ENCODE peak calls at places on chromosome 16, in five cellular contexts. U is H9, H is lower lobe of right lung, K is Karpas-422, X is spleen. I is an unnamed sample. For H3K9me3 and H3K27me3, the result is how much of the 10 kb centered on the place peaks cover.

GRCh38 chr16:89972244-89973234 is 24.0 kb downstream of the DEF8 start:
- DNase-seq in U (peak), H (peak), K (peak), X (peak), I (peak)

GRCh38 chr16:82302007-82302733 is 132.1 kb upstream of the MPHOSPH6 start:
- DNase-seq in U (peak), H (no peak), K (no peak), X (no peak), I (no peak)

GRCh38 chr16:67530013-67530939 is 1.6 kb downstream of the RIPOR1 start:
- DNase-seq in U (no peak), H (peak), K (no peak), X (peak), I (peak)

GRCh38 chr16:49489686-49490320 is 116.2 kb downstream of the C16orf78 start:
- DNase-seq in U (no peak), H (peak), K (no peak), X (peak), I (no peak)

GRCh38 chr16:58508671-58509251 is 6.6 kb upstream of the SETD6 start:
- DNase-seq in U (no peak), H (peak), K (no peak), X (no peak), I (no peak)

GRCh38 chr16:51290410-51290809 is 139.3 kb upstream of the SALL1 start:
- DNase-seq in U (no peak), H (no peak), K (no peak), X (no peak), I (no peak)

GRCh38 chr16:51577621-51578303 is 426.7 kb upstream of the SALL1 start:
- DNase-seq in U (peak), H (no peak), K (no peak), X (no peak), I (no peak)

GRCh38 chr16:24729967-24730815 is 740 bp downstream of the TNRC6A start:
- DNase-seq in U (no peak), H (peak), K (peak), X (no peak), I (no peak)

GRCh38 chr16:88561485-88562369 is 8.5 kb upstream of the ZC3H18 start:
- DNase-seq in U (peak), H (peak), K (peak), X (no peak), I (peak)

GRCh38 chr16:1818204-1818872 is 8.3 kb downstream of the HAGH start:
- DNase-seq in U (no peak), H (no peak), K (no peak), X (peak), I (no peak)

GRCh38 chr16:49638696-49639629 is 216.9 kb downstream of the ZNF423 start:
- DNase-seq in U (no peak), H (no peak), K (no peak), X (peak), I (no peak)

GRCh38 chr16:15547768-15548096 is 95.2 kb downstream of the MARF1 start:
- DNase-seq in U (no peak), H (no peak), K (no peak), X (no peak), I (no peak)

GRCh38 chr16:80931985-80932720 is 74.5 kb downstream of the CMC2 start:
- DNase-seq in U (peak), H (peak), K (no peak), X (no peak), I (peak)

GRCh38 chr16:35147556-35148504 is 1688.4 kb downstream of the TP53TG3F start:
- DNase-seq in U (no peak), H (peak), K (no peak), X (peak), I (no peak)

GRCh38 chr16:31920373-31920772 is 46.8 kb downstream of the ZNF267 start:
- DNase-seq in U (no peak), H (no peak), K (peak), X (no peak), I (no peak)
- H3K9me3 ChIP-seq in U (half or more), H (half or more), K (half or more), X (half or more), I (under half)

GRCh38 chr16:86723699-86724098 is 145.3 kb downstream of the FOXL1 start:
- DNase-seq in U (peak), H (no peak), K (no peak), X (no peak), I (no peak)
- H3K27me3 ChIP-seq in U (under half), H (under half), K (under half), X (under half), I (under half)

GRCh38 chr16:3187798-3188674 is at the start of gene OR1F1:
- DNase-seq in U (peak), H (no peak), K (no peak), X (peak), I (no peak)
- H3K9me3 ChIP-seq in U (under half), H (under half), K (under half), X (under half), I (under half)

GRCh38 chr16:10676284-10676683 is 18.4 kb downstream of the TEKT5 start:
- DNase-seq in U (no peak), H (no peak), K (no peak), X (no peak), I (no peak)

GRCh38 chr16:10671729-10672128 is 23.0 kb downstream of the TEKT5 start:
- DNase-seq in U (no peak), H (no peak), K (no peak), X (no peak), I (no peak)

GRCh38 chr16:10675861-10676260 is 18.9 kb downstream of the TEKT5 start:
- DNase-seq in U (no peak), H (no peak), K (no peak), X (no peak), I (no peak)

GRCh38 chr16:10678655-10679054 is 16.1 kb downstream of the TEKT5 start:
- DNase-seq in U (no peak), H (no peak), K (peak), X (no peak), I (no peak)

GRCh38 chr16:10675221-10675620 is 19.5 kb downstream of the TEKT5 start:
- DNase-seq in U (no peak), H (no peak), K (no peak), X (no peak), I (no peak)
- H3K27me3 ChIP-seq in U (under half), H (under half), K (under half), X (under half), I (under half)

GRCh38 chr16:59733321-59733720 is 999.2 kb upstream of the GOT2 start:
- DNase-seq in U (no peak), H (no peak), K (no peak), X (no peak), I (no peak)
- H3K9me3 ChIP-seq in U (under half), H (under half), K (under half), X (under half), I (under half)

GRCh38 chr16:86045601-86045971 is 146.6 kb downstream of the IRF8 start:
- DNase-seq in U (no peak), H (no peak), K (no peak), X (peak), I (no peak)
- H3K27me3 ChIP-seq in U (under half), H (under half), K (under half), X (half or more), I (under half)

I was measured in Caco-2.